ENCODE peak calls at places on chromosome 21, in four cellular contexts. H is endodermal cell; E is CD8-positive, alpha-beta T cell; J is mesendoderm. W is an unnamed sample.

GRCh38 chr21:34598931-34599400 is 15.9 kb downstream of the RCAN1 start:
- DNase-seq in E (no peak), J (no peak), H (no peak), W (no peak)

GRCh38 chr21:46318464-46318845 is 5.2 kb downstream of the C21orf58 start:
- DNase-seq in H (no peak), J (no peak), E (no peak), W (no peak)

GRCh38 chr21:43320526-43320925 is 106.4 kb downstream of the SIK1 start:
- DNase-seq in E (no peak), H (no peak), J (no peak), W (no peak)

GRCh38 chr21:33864150-33864549 is 51.5 kb downstream of the ATP5PO start:
- DNase-seq in H (no peak), J (no peak), E (no peak), W (no peak)

GRCh38 chr21:21003701-21004100 is 5.5 kb downstream of the NCAM2 start:
- DNase-seq in J (peak; percentile 75), E (no peak), H (peak; percentile 60), W (no peak)

GRCh38 chr21:27648560-27648959 is 681.7 kb upstream of the ADAMTS5 start:
- DNase-seq in E (no peak), J (no peak), H (no peak), W (no peak)

GRCh38 chr21:35254752-35255138 is 205.6 kb upstream of the RUNX1 start:
- DNase-seq in H (no peak), J (no peak), E (no peak), W (no peak)

GRCh38 chr21:14046401-14046800 is 164.4 kb downstream of the LIPI start:
- DNase-seq in J (no peak), E (no peak), H (no peak), W (no peak)

GRCh38 chr21:17454315-17455027 is 58.4 kb upstream of the CXADR start:
- DNase-seq in J (peak; percentile 97), E (no peak), H (peak; percentile 97), W (no peak)

GRCh38 chr21:45818904-45819285 is 162.7 kb upstream of the COL6A1 start:
- DNase-seq in E (peak; percentile 43), H (no peak), J (no peak), W (no peak)

GRCh38 chr21:46207006-46207919 is 21.3 kb downstream of the LSS start:
- DNase-seq in H (no peak), J (no peak), E (no peak), W (no peak)

GRCh38 chr21:34938079-34938764 is 110.9 kb downstream of the RUNX1 start:
- DNase-seq in E (no peak), H (no peak), J (no peak), W (no peak)

GRCh38 chr21:43333301-43334062 is 93.4 kb downstream of the SIK1 start:
- DNase-seq in H (peak; percentile 80), J (peak; percentile 89), E (no peak), W (no peak)

GRCh38 chr21:33403786-33404571 is 766 bp downstream of the IFNGR2 start:
- DNase-seq in H (peak; percentile 85), E (no peak), J (peak; percentile 70), W (no peak)

GRCh38 chr21:36839123-36839522 is 127.3 kb downstream of the HLCS start:
- DNase-seq in J (no peak), H (peak; percentile 4), E (no peak), W (no peak)

GRCh38 chr21:34974162-34974981 is 74.7 kb downstream of the RUNX1 start:
- DNase-seq in E (peak; percentile 33), J (no peak), H (no peak), W (no peak)

GRCh38 chr21:35664683-35665082 is 395.6 kb downstream of the SETD4 start:
- DNase-seq in E (no peak), J (no peak), H (no peak), W (no peak)

GRCh38 chr21:40555129-40555528 is 291.8 kb downstream of the DSCAM start:
- DNase-seq in J (no peak), H (no peak), E (no peak), W (no peak)

GRCh38 chr21:33817663-33818433 is 97.8 kb downstream of the ATP5PO start:
- DNase-seq in E (no peak), J (peak; percentile 54), H (no peak), W (no peak)

GRCh38 chr21:14901482-14901958 is 163.3 kb downstream of the NRIP1 start:
- DNase-seq in J (no peak), H (no peak), E (no peak), W (no peak)

GRCh38 chr21:45995686-45996179 is 14.2 kb downstream of the COL6A1 start:
- DNase-seq in J (no peak), E (no peak), H (peak; percentile 37), W (peak; percentile 1)

GRCh38 chr21:15293251-15293650 is 228.5 kb upstream of the NRIP1 start:
- DNase-seq in J (peak; percentile 98), H (peak; percentile 59), E (no peak), W (no peak)

GRCh38 chr21:46627726-46628125 is 7.7 kb upstream of the PRMT2 start:
- DNase-seq in J (peak; percentile 57), H (no peak), E (no peak), W (no peak)

GRCh38 chr21:30044447-30045064 is 104.8 kb upstream of the GRIK1 start:
- DNase-seq in H (peak; percentile 46), E (no peak), J (peak; percentile 18), W (no peak)

GRCh38 chr21:46115441-46116188 is 17.7 kb downstream of the COL6A2 start:
- DNase-seq in H (peak; percentile 36), E (no peak), J (no peak), W (no peak)

GRCh38 chr21:36955783-36956182 is 10.7 kb downstream of the HLCS start:
- DNase-seq in J (no peak), E (no peak), H (no peak), W (no peak)

DNA sequence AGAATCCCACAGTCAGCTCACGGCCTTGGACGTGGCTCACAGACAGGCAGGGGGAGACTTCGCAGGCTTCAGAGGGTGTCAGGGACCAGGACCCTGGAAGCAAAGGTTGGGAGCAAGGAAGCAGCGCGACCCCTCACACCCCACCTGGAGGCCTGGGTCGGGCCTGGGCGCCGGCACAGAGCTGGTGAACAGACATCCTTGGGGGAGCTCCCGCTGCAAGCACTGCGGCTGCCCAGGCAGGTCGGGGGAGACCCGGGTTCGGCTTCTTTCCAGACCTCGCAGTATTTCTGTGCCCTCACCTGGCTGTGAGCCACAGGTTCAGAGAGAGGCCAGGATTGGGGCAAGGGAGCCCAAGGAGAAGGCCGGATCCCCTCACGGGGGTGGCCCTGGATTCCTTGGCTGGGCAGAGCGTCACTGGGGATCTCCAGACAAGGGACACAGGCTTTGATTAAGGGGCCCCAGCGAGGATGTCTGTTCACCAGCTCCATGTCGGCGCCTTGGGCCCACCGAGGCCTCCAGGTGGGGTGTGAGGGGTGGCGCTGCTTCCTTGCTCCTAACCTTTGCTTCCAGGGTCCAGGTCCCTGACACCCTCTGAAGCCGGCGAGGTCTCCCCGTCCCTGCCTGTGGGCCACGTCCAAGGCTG is 37.9 kb upstream of the TSPEAR start:
- DNase-seq in H (peak; percentile 74), E (no peak), J (no peak), W (no peak)
- H3K27ac ChIP-seq in H (no peak overlapping the region), E (no peak overlapping the region), J (no peak overlapping the region), W (no peak overlapping the region)

DNA sequence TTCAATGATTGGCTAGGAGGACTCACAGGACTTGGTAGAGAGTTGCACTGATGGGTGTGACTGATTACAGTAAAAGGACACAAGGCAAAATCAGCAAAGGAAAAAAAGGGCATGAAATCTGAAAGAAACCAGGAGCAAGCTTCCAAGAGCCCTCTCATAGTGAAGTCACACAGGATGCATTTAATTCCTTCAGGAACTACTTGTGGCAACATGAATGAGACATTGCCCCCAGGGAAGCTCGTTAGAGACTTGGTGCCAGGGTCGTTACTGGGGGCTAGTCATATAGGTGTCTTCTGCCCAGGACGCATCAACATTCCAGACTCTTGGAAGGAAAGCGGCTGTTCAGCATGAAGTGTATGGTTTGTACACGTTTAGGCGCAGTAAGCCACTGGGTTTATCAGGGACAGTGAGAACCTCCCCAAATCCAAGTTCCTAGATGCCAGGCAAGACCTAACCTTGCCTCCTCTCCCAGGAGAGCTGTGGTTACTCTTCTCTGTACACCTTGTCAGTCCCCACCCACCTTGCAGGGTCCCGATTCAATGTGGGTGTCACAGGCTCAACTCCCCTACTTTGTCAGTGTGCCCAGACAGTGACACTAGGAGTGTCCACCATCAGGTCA is 26.0 kb upstream of the C2CD2 start:
- DNase-seq in H (no peak), J (no peak), E (no peak), W (no peak)
- H3K27ac ChIP-seq in H (no peak overlapping the region), J (no peak overlapping the region), E (no peak overlapping the region), W (no peak overlapping the region)

GRCh38 chr21:38496224-38496623 is 2.1 kb downstream of the ERG start:
- DNase-seq in J (no peak), E (no peak), H (no peak), W (no peak)

GRCh38 chr21:38499296-38499695 is 1.0 kb upstream of the ERG start:
- DNase-seq in H (no peak), J (no peak), E (no peak), W (no peak)

GRCh38 chr21:38500073-38500472 is 1.8 kb upstream of the ERG start:
- DNase-seq in J (no peak), H (no peak), E (no peak), W (no peak)

GRCh38 chr21:38495242-38495641 is 3.0 kb downstream of the ERG start:
- DNase-seq in H (no peak), E (no peak), J (no peak), W (no peak)

GRCh38 chr21:38498057-38498833 is at the start of gene ERG:
- DNase-seq in H (no peak), E (no peak), J (no peak), W (no peak)
- H3K27ac ChIP-seq in H (no peak within 1 kb of the TSS), E (no peak within 1 kb of the TSS), J (no peak within 1 kb of the TSS), W (peak within 1 kb of the TSS; percentile 78)

DNA sequence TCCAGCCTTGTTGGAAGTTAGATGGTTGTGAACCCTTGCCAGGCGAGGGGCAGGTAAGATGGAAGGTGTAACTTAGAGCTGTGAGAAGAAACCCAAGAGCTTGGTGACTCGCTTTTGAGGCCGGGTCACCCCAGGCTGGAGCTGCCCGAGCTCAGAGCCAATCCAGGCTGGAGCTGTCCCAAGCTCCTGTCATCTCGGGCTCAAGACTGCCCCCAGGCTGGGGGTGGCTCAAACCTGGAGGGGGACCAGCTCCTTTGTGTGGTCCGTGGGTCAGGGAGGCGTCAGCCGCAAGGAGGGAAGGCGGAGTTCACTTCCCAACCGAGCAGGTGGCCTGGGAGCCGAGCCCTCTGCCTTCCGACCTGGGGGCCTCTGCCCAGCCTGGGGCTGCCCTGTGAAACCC is 2.0 kb downstream of the HUNK start:
- DNase-seq in J (peak; percentile 70), H (peak; percentile 81), E (no peak), W (no peak)
- H3K27ac ChIP-seq in J (peak overlapping the region; percentile 45), H (no peak overlapping the region), E (no peak overlapping the region), W (no peak overlapping the region)

W was measured in thoracic aorta.